ENCODE peak calls at places on chromosomes 16 and 17, in four cellular contexts. One of them, this sample, is unnamed.

GRCh38 chr17:66514227-66514806 is 211.9 kb downstream of the PRKCA start:
- DNase-seq in naive thymus-derived CD8-positive, alpha-beta T cell: no peak
- DNase-seq in dorsolateral prefrontal cortex: no peak
- DNase-seq in mammary epithelial cell: peak
- DNase-seq in this sample: no peak

GRCh38 chr17:7232114-7232513 is 2.2 kb downstream of the DVL2 start:
- DNase-seq in dorsolateral prefrontal cortex: no peak
- DNase-seq in mammary epithelial cell: no peak
- DNase-seq in naive thymus-derived CD8-positive, alpha-beta T cell: no peak
- DNase-seq in this sample: no peak

GRCh38 chr17:17723354-17724261 is 42.4 kb downstream of the RAI1 start:
- DNase-seq in dorsolateral prefrontal cortex: peak
- DNase-seq in naive thymus-derived CD8-positive, alpha-beta T cell: no peak
- DNase-seq in mammary epithelial cell: no peak
- DNase-seq in this sample: peak

GRCh38 chr16:1923299-1924034 is 5.3 kb upstream of the HS3ST6 start:
- DNase-seq in mammary epithelial cell: no peak
- DNase-seq in naive thymus-derived CD8-positive, alpha-beta T cell: no peak
- DNase-seq in dorsolateral prefrontal cortex: no peak
- DNase-seq in this sample: no peak

GRCh38 chr16:55444754-55445485 is 34.1 kb upstream of the MMP2 start:
- DNase-seq in dorsolateral prefrontal cortex: no peak
- DNase-seq in naive thymus-derived CD8-positive, alpha-beta T cell: no peak
- DNase-seq in mammary epithelial cell: no peak
- DNase-seq in this sample: no peak

GRCh38 chr16:87319997-87320491 is 2.9 kb upstream of the C16orf95 start:
- DNase-seq in dorsolateral prefrontal cortex: no peak
- DNase-seq in naive thymus-derived CD8-positive, alpha-beta T cell: no peak
- DNase-seq in mammary epithelial cell: no peak
- DNase-seq in this sample: no peak

GRCh38 chr16:23504076-23504452 is 6.2 kb downstream of the GGA2 start:
- DNase-seq in mammary epithelial cell: peak
- DNase-seq in dorsolateral prefrontal cortex: no peak
- DNase-seq in naive thymus-derived CD8-positive, alpha-beta T cell: no peak
- DNase-seq in this sample: no peak

GRCh38 chr16:1989209-1989825 is 453 bp upstream of the SYNGR3 start:
- DNase-seq in mammary epithelial cell: no peak
- DNase-seq in naive thymus-derived CD8-positive, alpha-beta T cell: no peak
- DNase-seq in dorsolateral prefrontal cortex: no peak
- DNase-seq in this sample: no peak

GRCh38 chr16:65663774-65664173 is 541.9 kb upstream of the CDH11 start:
- DNase-seq in naive thymus-derived CD8-positive, alpha-beta T cell: no peak
- DNase-seq in dorsolateral prefrontal cortex: no peak
- DNase-seq in mammary epithelial cell: no peak
- DNase-seq in this sample: no peak

GRCh38 chr16:85354623-85355514 is 242.6 kb upstream of the CIBAR2 start:
- DNase-seq in dorsolateral prefrontal cortex: no peak
- DNase-seq in mammary epithelial cell: peak
- DNase-seq in naive thymus-derived CD8-positive, alpha-beta T cell: no peak
- DNase-seq in this sample: no peak

GRCh38 chr17:13256545-13256944 is 238.7 kb upstream of the ELAC2 start:
- DNase-seq in dorsolateral prefrontal cortex: no peak
- DNase-seq in naive thymus-derived CD8-positive, alpha-beta T cell: no peak
- DNase-seq in mammary epithelial cell: no peak
- DNase-seq in this sample: no peak

GRCh38 chr16:23516366-23517137 is 6.3 kb upstream of the GGA2 start:
- DNase-seq in naive thymus-derived CD8-positive, alpha-beta T cell: no peak
- DNase-seq in mammary epithelial cell: no peak
- DNase-seq in dorsolateral prefrontal cortex: no peak
- DNase-seq in this sample: no peak

GRCh38 chr17:14525551-14526455 is 224.9 kb downstream of the HS3ST3B1 start:
- DNase-seq in mammary epithelial cell: no peak
- DNase-seq in naive thymus-derived CD8-positive, alpha-beta T cell: no peak
- DNase-seq in dorsolateral prefrontal cortex: no peak
- DNase-seq in this sample: no peak

GRCh38 chr16:8278181-8278580 is 312.1 kb downstream of the TMEM114 start:
- DNase-seq in naive thymus-derived CD8-positive, alpha-beta T cell: no peak
- DNase-seq in mammary epithelial cell: no peak
- DNase-seq in dorsolateral prefrontal cortex: no peak
- DNase-seq in this sample: no peak

GRCh38 chr16:66335704-66336329 is 30.7 kb upstream of the CDH5 start:
- DNase-seq in dorsolateral prefrontal cortex: no peak
- DNase-seq in mammary epithelial cell: no peak
- DNase-seq in naive thymus-derived CD8-positive, alpha-beta T cell: no peak
- DNase-seq in this sample: no peak

GRCh38 chr17:76672892-76673291 is 29.3 kb upstream of the ST6GALNAC1 start:
- DNase-seq in naive thymus-derived CD8-positive, alpha-beta T cell: no peak
- DNase-seq in mammary epithelial cell: no peak
- DNase-seq in dorsolateral prefrontal cortex: no peak
- DNase-seq in this sample: no peak

GRCh38 chr17:29615048-29615385 is 7.7 kb downstream of the CORO6 start:
- DNase-seq in mammary epithelial cell: no peak
- DNase-seq in naive thymus-derived CD8-positive, alpha-beta T cell: peak
- DNase-seq in dorsolateral prefrontal cortex: no peak
- DNase-seq in this sample: no peak

GRCh38 chr17:79812969-79813825 is 16.3 kb upstream of the CBX8 start:
- DNase-seq in dorsolateral prefrontal cortex: no peak
- DNase-seq in mammary epithelial cell: no peak
- DNase-seq in naive thymus-derived CD8-positive, alpha-beta T cell: no peak
- DNase-seq in this sample: no peak

GRCh38 chr17:28747046-28747691 is 3.4 kb downstream of the TRAF4 start:
- DNase-seq in mammary epithelial cell: peak
- DNase-seq in dorsolateral prefrontal cortex: peak
- DNase-seq in naive thymus-derived CD8-positive, alpha-beta T cell: no peak
- DNase-seq in this sample: no peak

GRCh38 chr17:36755586-36755985 is 154.2 kb downstream of the MRM1 start:
- DNase-seq in mammary epithelial cell: peak
- DNase-seq in dorsolateral prefrontal cortex: peak
- DNase-seq in naive thymus-derived CD8-positive, alpha-beta T cell: no peak
- DNase-seq in this sample: peak

GRCh38 chr16:70391881-70392481 is 45.3 kb downstream of the DDX19A start:
- DNase-seq in naive thymus-derived CD8-positive, alpha-beta T cell: peak
- DNase-seq in mammary epithelial cell: peak
- DNase-seq in dorsolateral prefrontal cortex: peak
- DNase-seq in this sample: no peak

GRCh38 chr16:14193316-14193871 is 122.3 kb downstream of the MRTFB start:
- DNase-seq in mammary epithelial cell: no peak
- DNase-seq in dorsolateral prefrontal cortex: no peak
- DNase-seq in naive thymus-derived CD8-positive, alpha-beta T cell: no peak
- DNase-seq in this sample: no peak

GRCh38 chr16:9971907-9972306 is 210.3 kb downstream of the GRIN2A start:
- DNase-seq in dorsolateral prefrontal cortex: no peak
- DNase-seq in naive thymus-derived CD8-positive, alpha-beta T cell: no peak
- DNase-seq in mammary epithelial cell: no peak
- DNase-seq in this sample: no peak

GRCh38 chr17:77318491-77319210 is 177.9 kb downstream of the SEC14L1 start:
- DNase-seq in mammary epithelial cell: peak
- DNase-seq in naive thymus-derived CD8-positive, alpha-beta T cell: peak
- DNase-seq in dorsolateral prefrontal cortex: no peak
- DNase-seq in this sample: peak

GRCh38 chr17:73371285-73371684 is 59.5 kb upstream of the CDC42EP4 start:
- DNase-seq in dorsolateral prefrontal cortex: no peak
- DNase-seq in mammary epithelial cell: peak
- DNase-seq in naive thymus-derived CD8-positive, alpha-beta T cell: no peak
- DNase-seq in this sample: no peak

GRCh38 chr17:80145076-80146075 is 1.6 kb downstream of the EIF4A3 start:
- DNase-seq in naive thymus-derived CD8-positive, alpha-beta T cell: no peak
- DNase-seq in dorsolateral prefrontal cortex: no peak
- DNase-seq in mammary epithelial cell: peak
- DNase-seq in this sample: peak

GRCh38 chr16:3467920-3468319 is 24.4 kb downstream of the NAA60 start:
- DNase-seq in dorsolateral prefrontal cortex: no peak
- DNase-seq in mammary epithelial cell: peak
- DNase-seq in naive thymus-derived CD8-positive, alpha-beta T cell: peak
- DNase-seq in this sample: no peak

GRCh38 chr17:39979865-39980401 is 674 bp upstream of the PSMD3 start:
- DNase-seq in dorsolateral prefrontal cortex: peak
- DNase-seq in naive thymus-derived CD8-positive, alpha-beta T cell: no peak
- DNase-seq in mammary epithelial cell: peak
- DNase-seq in this sample: no peak

GRCh38 chr17:73007447-73007846 is 85.0 kb downstream of the SLC39A11 start:
- DNase-seq in mammary epithelial cell: no peak
- DNase-seq in naive thymus-derived CD8-positive, alpha-beta T cell: no peak
- DNase-seq in dorsolateral prefrontal cortex: no peak
- DNase-seq in this sample: no peak

GRCh38 chr16:85484337-85485295 is 128.5 kb upstream of the GSE1 start:
- DNase-seq in dorsolateral prefrontal cortex: peak
- DNase-seq in mammary epithelial cell: no peak
- DNase-seq in naive thymus-derived CD8-positive, alpha-beta T cell: no peak
- DNase-seq in this sample: no peak

GRCh38 chr17:49890852-49891251 is 43.0 kb upstream of the TAC4 start:
- DNase-seq in dorsolateral prefrontal cortex: no peak
- DNase-seq in naive thymus-derived CD8-positive, alpha-beta T cell: no peak
- DNase-seq in mammary epithelial cell: no peak
- DNase-seq in this sample: no peak

GRCh38 chr16:4261557-4262172 is 11.2 kb downstream of the TFAP4 start:
- DNase-seq in naive thymus-derived CD8-positive, alpha-beta T cell: no peak
- DNase-seq in mammary epithelial cell: no peak
- DNase-seq in dorsolateral prefrontal cortex: peak
- DNase-seq in this sample: peak

GRCh38 chr17:40956401-40957254 is 10.1 kb downstream of the KRT39 start:
- DNase-seq in naive thymus-derived CD8-positive, alpha-beta T cell: no peak
- DNase-seq in mammary epithelial cell: peak
- DNase-seq in dorsolateral prefrontal cortex: no peak
- DNase-seq in this sample: no peak

GRCh38 chr17:43902190-43902589 is 5.1 kb downstream of the MPP2 start:
- DNase-seq in mammary epithelial cell: no peak
- DNase-seq in naive thymus-derived CD8-positive, alpha-beta T cell: no peak
- DNase-seq in dorsolateral prefrontal cortex: no peak
- DNase-seq in this sample: no peak

This sample was measured in activated naive CD4-positive, alpha-beta T cell treated with anti-CD3 and anti-CD28 coated beads, Interleukin-2, amount 50 U/mL, for 72 hours.